ENCODE peak calls at places on chromosomes 7 and 10, in eight cellular contexts. V, S, F, N, I, G, O and C are unnamed samples.

GRCh38 chr7:21972397-21972784 is 26.7 kb upstream of the CDCA7L start:
- DNase-seq in V (no peak), G (no peak), I (no peak), O (no peak), F (no peak), N (no peak), S (no peak), C (no peak)

GRCh38 chr7:135160098-135160857 is 10.2 kb downstream of the CYREN start:
- DNase-seq in G (no peak), N (peak), V (no peak), F (no peak), S (no peak), I (no peak), O (no peak), C (no peak)

GRCh38 chr10:21284301-21284700 is 241.2 kb downstream of the SKIDA1 start:
- DNase-seq in F (no peak), I (no peak), V (no peak), S (no peak), O (no peak), G (no peak), N (no peak), C (no peak)

GRCh38 chr7:116187400-116187799 is 22.9 kb upstream of the TES start:
- DNase-seq in F (no peak), I (no peak), G (no peak), V (no peak), N (no peak), S (no peak), O (no peak), C (no peak)

GRCh38 chr7:42978496-42978895 is 46.3 kb downstream of the MRPL32 start:
- DNase-seq in V (no peak), F (no peak), I (no peak), S (no peak), G (no peak), N (no peak), O (no peak), C (peak)

GRCh38 chr7:42495251-42495650 is 258.2 kb upstream of the GLI3 start:
- DNase-seq in N (no peak), G (no peak), O (no peak), S (no peak), F (no peak), V (no peak), I (no peak), C (peak)

GRCh38 chr10:46547881-46548780 is 8.3 kb downstream of the GPRIN2 start:
- DNase-seq in I (no peak), F (no peak), S (peak), O (peak), G (no peak), N (no peak), V (no peak), C (no peak)

GRCh38 chr10:79025113-79025832 is 43.5 kb upstream of the ZMIZ1 start:
- DNase-seq in O (no peak), S (no peak), G (no peak), N (no peak), I (no peak), V (no peak), F (no peak), C (no peak)